ENCODE peak calls at places on chromosomes 16 and 17, in five cellular contexts. R is osteocyte, A is fibroblast of mammary gland, G is substantia nigra, K is esophagus muscularis mucosa. D is an unnamed sample.

GRCh38 chr16:75305364-75306101 is 54.1 kb upstream of the BCAR1 start:
- DNase-seq in G (no peak), A (peak), R (peak), K (no peak), D (no peak)

GRCh38 chr17:1890758-1891450 is 61.1 kb downstream of the RPA1 start:
- DNase-seq in R (no peak), K (no peak), A (no peak), G (no peak), D (peak)

GRCh38 chr17:66885417-66885816 is 50.5 kb downstream of the CACNG5 start:
- DNase-seq in R (no peak), A (no peak), K (no peak), G (no peak), D (no peak)

GRCh38 chr17:62824290-62825135 is 16.4 kb upstream of the MARCHF10 start:
- DNase-seq in K (peak), G (no peak), A (peak), R (peak), D (no peak)

GRCh38 chr17:16001498-16001897 is 1.9 kb downstream of the TTC19 start:
- DNase-seq in A (peak), K (no peak), R (no peak), G (no peak), D (no peak)

GRCh38 chr17:50423553-50424159 is 2.4 kb upstream of the ACSF2 start:
- DNase-seq in K (no peak), A (peak), R (no peak), G (no peak), D (no peak)

GRCh38 chr16:85306071-85306792 is 194.0 kb upstream of the CIBAR2 start:
- DNase-seq in G (peak), K (peak), A (peak), R (no peak), D (peak)

GRCh38 chr16:49856741-49857330 is 924 bp upstream of the ZNF423 start:
- DNase-seq in K (no peak), R (peak), A (peak), G (peak), D (no peak)

GRCh38 chr17:47975189-47975814 is 4.4 kb downstream of the CDK5RAP3 start:
- DNase-seq in K (no peak), R (no peak), G (no peak), A (no peak), D (no peak)

GRCh38 chr17:29589524-29590260 is at the start of gene GIT1:
- DNase-seq in R (peak), K (no peak), G (peak), A (peak), D (peak)

GRCh38 chr17:16456770-16457316 is 35.1 kb downstream of the LRRC75A start:
- DNase-seq in K (no peak), R (no peak), G (no peak), A (no peak), D (no peak)

GRCh38 chr16:11612110-11612981 is 25.6 kb upstream of the LITAF start:
- DNase-seq in G (no peak), A (no peak), K (no peak), R (no peak), D (no peak)

GRCh38 chr16:66485361-66485760 is 58.3 kb downstream of the BEAN1 start:
- DNase-seq in K (no peak), G (no peak), R (no peak), A (no peak), D (no peak)

D was measured in natural killer cell.